ENCODE peak calls at places on chromosomes 4 and X, in seven cellular contexts. M is body of pancreas, S is A549, P is IMR-90, J is HepG2, O is tibial artery, W is spleen. G is an unnamed sample. For H3K9me3, the result is how much of the 10 kb centered on the place peaks cover.

GRCh38 chr4:88360256-88360655 is 18.4 kb upstream of the HERC6 start:
- DNase-seq in J (no peak), W (no peak), O (no peak), S (no peak), P (no peak), M (no peak), G (no peak)

GRCh38 chr4:109077486-109077885 is 225.0 kb downstream of the COL25A1 start:
- DNase-seq in S (no peak), O (no peak), J (no peak), M (no peak), W (no peak), P (no peak), G (no peak)

GRCh38 chr4:10480616-10481015 is 23.4 kb upstream of the ZNF518B start:
- DNase-seq in O (no peak), W (no peak), M (no peak), S (no peak), P (no peak), J (no peak), G (no peak)

GRCh38 chrX:56766554-56767412 is 37.7 kb downstream of the NBDY start:
- DNase-seq in J (no peak), S (no peak), W (peak), O (no peak), M (no peak), P (peak), G (no peak)

GRCh38 chr4:185036019-185036418 is 17.7 kb downstream of the HELT start:
- DNase-seq in W (no peak), J (no peak), M (no peak), S (no peak), P (no peak), O (no peak), G (no peak)

GRCh38 chr4:185219551-185220344 is 10.3 kb downstream of the SNX25 start:
- DNase-seq in P (peak), J (no peak), S (no peak), W (no peak), M (peak), O (no peak), G (no peak)

GRCh38 chr4:8699063-8699385 is 106.5 kb downstream of the CPZ start:
- DNase-seq in M (no peak), P (no peak), O (no peak), J (no peak), W (no peak), S (no peak), G (no peak)

GRCh38 chr4:164731827-164732474 is 22.0 kb upstream of the SMIM31 start:
- DNase-seq in W (no peak), P (peak), M (peak), S (peak), O (no peak), J (peak), G (peak)

GRCh38 chr4:65508169-65508568 is 162.1 kb downstream of the EPHA5 start:
- DNase-seq in M (no peak), P (peak), S (peak), O (no peak), W (no peak), J (no peak), G (no peak)

GRCh38 chr4:159326470-159326869 is 223.6 kb downstream of the RAPGEF2 start:
- DNase-seq in M (no peak), S (no peak), J (no peak), P (no peak), W (no peak), O (no peak), G (no peak)

GRCh38 chr4:5120468-5120867 is 69.2 kb downstream of the STK32B start:
- DNase-seq in M (no peak), P (peak), S (no peak), W (no peak), J (no peak), O (no peak), G (no peak)

GRCh38 chrX:155070663-155070974 is 317 bp downstream of the CMC4 start:
- DNase-seq in O (no peak), J (no peak), S (no peak), P (no peak), M (no peak), W (no peak), G (no peak)

GRCh38 chr4:168995537-168996295 is 14.3 kb downstream of the CBR4 start:
- DNase-seq in O (no peak), W (no peak), P (peak), M (no peak), J (no peak), S (peak), G (peak)

GRCh38 chr4:41297832-41298231 is 41.1 kb downstream of the UCHL1 start:
- DNase-seq in O (no peak), S (no peak), P (no peak), J (no peak), M (no peak), W (no peak), G (no peak)

GRCh38 chrX:137565921-137566745 is at the start of gene ZIC3:
- DNase-seq in P (no peak), S (no peak), W (no peak), M (peak), O (peak), J (no peak), G (no peak)

GRCh38 chrX:22686138-22686541 is 313.6 kb upstream of the DDX53 start:
- DNase-seq in O (peak), W (peak), M (peak), S (no peak), P (peak), J (no peak), G (peak)

GRCh38 chr4:105896461-105896939 is 1.2 kb downstream of the NPNT start:
- DNase-seq in M (no peak), P (no peak), J (no peak), W (no peak), O (no peak), S (no peak), G (peak)

GRCh38 chrX:134026732-134027311 is 41.4 kb upstream of the GPC3 start:
- DNase-seq in M (peak), P (peak), S (peak), J (peak), W (no peak), O (peak), G (peak)

GRCh38 chr4:11650801-11651596 is 222.3 kb upstream of the HS3ST1 start:
- DNase-seq in S (peak), P (peak), M (no peak), J (no peak), O (no peak), W (no peak), G (no peak)

GRCh38 chr4:85717847-85718246 is 242.9 kb downstream of the ARHGAP24 start:
- DNase-seq in S (no peak), J (no peak), O (no peak), W (no peak), P (no peak), M (no peak), G (no peak)

GRCh38 chrX:7925867-7926472 is 1.2 kb downstream of the PNPLA4 start:
- DNase-seq in M (peak), P (peak), W (peak), J (peak), S (peak), O (no peak), G (peak)

GRCh38 chr4:168630445-168631187 is 133.8 kb downstream of the PALLD start:
- DNase-seq in J (no peak), P (peak), M (no peak), S (peak), O (no peak), W (no peak), G (peak)

GRCh38 chrX:16185725-16186136 is 18.4 kb downstream of the MAGEB17 start:
- DNase-seq in O (no peak), M (no peak), W (no peak), J (no peak), P (peak), S (peak), G (peak)

GRCh38 chr4:119729815-119730643 is 101.4 kb upstream of the PDE5A start:
- DNase-seq in M (peak), O (peak), P (peak), J (peak), W (no peak), S (peak), G (peak)

GRCh38 chrX:13778916-13779315 is 38.0 kb downstream of the GPM6B start:
- DNase-seq in W (no peak), P (peak), O (no peak), S (no peak), M (no peak), J (no peak), G (no peak)

GRCh38 chrX:154525606-154526490 is 9.8 kb upstream of the FAM3A start:
- DNase-seq in O (no peak), P (no peak), M (no peak), S (peak), W (no peak), J (no peak), G (no peak)

GRCh38 chr4:26459756-26460530 is 30.3 kb downstream of the CCKAR start:
- DNase-seq in W (no peak), P (peak), O (no peak), J (no peak), S (no peak), M (no peak), G (no peak)

GRCh38 chrX:8730812-8731578 is 942 bp downstream of the ANOS1 start:
- DNase-seq in S (no peak), P (no peak), O (no peak), J (no peak), W (no peak), M (no peak), G (no peak)

GRCh38 chr4:55071951-55072350 is 53.4 kb downstream of the KDR start:
- DNase-seq in W (no peak), P (no peak), J (no peak), M (no peak), O (no peak), S (no peak), G (no peak)

GRCh38 chrX:112901821-112902732 is 61.4 kb upstream of the AMOT start:
- DNase-seq in O (no peak), W (no peak), S (no peak), J (no peak), P (no peak), M (no peak), G (no peak)

DNA sequence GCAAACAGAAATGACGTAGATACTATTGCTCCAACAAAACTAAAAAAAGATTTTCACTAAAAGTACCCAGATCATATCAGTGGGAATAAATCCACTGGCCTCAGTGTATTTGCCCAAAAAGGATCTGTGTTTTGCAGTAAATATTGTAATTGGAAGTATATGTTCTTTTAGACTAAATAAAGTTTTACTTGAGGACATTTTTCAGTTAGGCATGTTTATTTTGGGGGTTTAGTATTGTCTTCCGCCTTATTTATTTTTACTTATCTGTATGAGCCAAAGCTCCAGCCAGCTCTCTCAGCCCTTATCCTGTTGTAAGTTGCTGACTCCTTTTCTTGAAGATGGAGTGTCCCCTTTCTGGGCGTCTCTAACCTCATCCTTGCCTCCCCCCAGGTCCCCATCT is 49.8 kb downstream of the PTTG2 start:
- DNase-seq in O (no peak), S (no peak), W (no peak), J (no peak), M (no peak), P (no peak), G (no peak)
- H3K27ac ChIP-seq in O (peak), S (no peak), W (no peak), J (no peak), M (no peak), P (no peak), G (no peak)

GRCh38 chr4:132901224-132901623 is 247.9 kb upstream of the PCDH10 start:
- DNase-seq in W (no peak), M (no peak), J (no peak), P (no peak), S (no peak), O (no peak), G (no peak)
- H3K9me3 ChIP-seq in W (under half), M (under half), J (under half), P (under half), S (under half), O (under half), G (under half)

GRCh38 chrX:72272868-72273267 is 4.2 kb downstream of the RPS4X start:
- DNase-seq in W (no peak), M (no peak), S (peak), J (no peak), O (no peak), P (peak), G (no peak)

GRCh38 chrX:72270316-72270866 is 6.7 kb downstream of the RPS4X start:
- DNase-seq in O (no peak), S (no peak), W (no peak), J (no peak), M (no peak), P (no peak), G (no peak)

GRCh38 chrX:72273718-72274117 is 3.3 kb downstream of the RPS4X start:
- DNase-seq in M (no peak), O (no peak), W (no peak), S (no peak), P (no peak), J (no peak), G (no peak)

GRCh38 chrX:72271091-72271490 is 6.0 kb downstream of the RPS4X start:
- DNase-seq in S (no peak), O (no peak), P (no peak), M (no peak), W (no peak), J (no peak), G (no peak)

DNA sequence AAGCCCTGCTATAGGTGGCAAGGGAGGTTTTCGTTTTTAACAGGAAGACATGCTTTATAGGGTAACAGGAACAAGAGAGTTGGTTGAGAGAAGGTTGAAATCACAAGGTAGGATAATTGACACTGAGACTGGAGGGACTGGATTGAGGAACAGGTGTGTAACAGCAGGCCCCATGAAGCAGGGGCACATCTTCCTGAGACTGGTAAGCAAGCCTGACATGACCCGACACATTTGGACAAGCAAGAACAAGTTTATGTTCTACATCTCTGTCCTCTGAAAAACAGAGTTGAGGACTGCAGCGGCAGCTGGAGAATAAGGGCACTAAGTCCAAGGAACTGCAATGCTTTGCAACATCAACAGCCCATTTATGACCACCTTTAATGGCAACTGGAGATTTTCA is 5.2 kb downstream of the RPS4X start:
- DNase-seq in P (no peak), S (no peak), W (no peak), M (no peak), O (no peak), J (no peak), G (no peak)
- H3K27ac ChIP-seq in P (no peak), S (no peak), W (no peak), M (no peak), O (no peak), J (no peak), G (no peak)

DNA sequence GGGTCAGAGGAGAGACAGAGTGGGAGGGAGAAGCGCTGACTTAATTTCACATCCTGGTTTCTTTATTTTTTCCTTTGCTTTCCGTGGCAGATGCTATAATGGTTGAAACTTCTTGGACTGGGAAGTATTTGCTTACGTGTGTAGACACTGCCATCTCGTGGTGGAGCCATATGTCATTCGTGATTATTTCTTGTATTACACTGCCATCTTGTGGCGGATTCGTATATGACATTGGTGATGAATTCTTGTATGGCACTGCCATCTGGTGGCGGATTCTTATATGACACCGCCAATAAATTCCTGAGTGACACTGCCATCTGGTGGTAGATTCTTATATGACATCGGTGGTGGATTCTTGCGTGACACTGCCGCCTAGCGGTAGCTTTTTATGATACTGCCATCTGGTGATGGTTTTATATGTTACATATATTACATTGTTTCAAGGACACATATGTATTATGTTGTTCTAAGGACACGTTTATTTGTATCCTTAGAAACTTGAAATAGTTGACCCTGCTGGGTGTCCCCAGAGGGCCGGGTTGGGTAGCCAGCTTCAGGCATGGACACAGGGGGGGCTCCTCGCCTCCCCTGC is 37.3 kb upstream of the CLCN4 start:
- DNase-seq in J (peak), O (no peak), M (peak), P (peak), S (peak), W (peak), G (peak)
- H3K9me3 ChIP-seq in J (under half), O (under half), M (under half), P (under half), S (half or more), W (under half), G (under half)

GRCh38 chr4:43456383-43456782 is 563.9 kb downstream of the GRXCR1 start:
- DNase-seq in W (no peak), S (no peak), P (peak), J (no peak), M (no peak), O (no peak), G (peak)

GRCh38 chr4:43453058-43453457 is 560.5 kb downstream of the GRXCR1 start:
- DNase-seq in W (no peak), S (no peak), P (no peak), O (no peak), M (no peak), J (no peak), G (no peak)

GRCh38 chr4:43458293-43458692 is 565.8 kb downstream of the GRXCR1 start:
- DNase-seq in M (no peak), P (no peak), J (no peak), S (no peak), W (no peak), O (no peak), G (peak)

DNA sequence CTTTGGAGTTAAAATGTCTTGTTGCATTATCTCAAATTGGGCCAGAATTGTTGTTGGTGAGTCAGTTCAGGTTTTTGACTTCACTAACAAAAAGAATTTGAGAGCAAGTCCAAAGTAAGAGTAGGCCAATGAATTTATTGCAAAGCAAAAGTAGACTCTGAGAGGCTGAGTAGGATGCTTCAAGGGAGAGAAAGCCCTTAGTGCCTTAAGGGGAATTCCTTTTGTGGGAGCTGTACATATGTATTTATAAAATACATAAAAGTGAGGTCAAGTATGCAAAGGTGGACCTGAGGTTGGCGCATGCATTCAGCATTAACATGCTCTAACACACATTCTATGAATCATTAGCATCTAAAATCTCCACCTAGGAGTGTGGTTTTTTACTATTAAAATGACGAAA is 565.4 kb downstream of the GRXCR1 start:
- DNase-seq in M (no peak), O (no peak), J (no peak), P (peak), S (no peak), W (no peak), G (no peak)
- H3K27ac ChIP-seq in M (no peak), O (no peak), J (no peak), P (no peak), S (no peak), W (no peak), G (no peak)